ENCODE peak calls at places on chromosome 6, in eight cellular contexts. G is uterus, B is left ventricle myocardium inferior, C is tibial artery, P is fibroblast of lung, J is HepG2, Z is A549, O is GM12865. E is an unnamed sample.

GRCh38 chr6:42627674-42628073 is 63.8 kb downstream of the UBR2 start:
- DNase-seq in G (no peak), B (no peak), C (no peak), P (no peak), J (no peak), Z (no peak), O (no peak), E (no peak)

GRCh38 chr6:17478946-17479345 is 85.6 kb downstream of the CAP2 start:
- DNase-seq in G (no peak), B (no peak), C (no peak), P (no peak), J (no peak), Z (no peak), O (no peak), E (no peak)

GRCh38 chr6:17032595-17033591 is 69.0 kb upstream of the STMND1 start:
- DNase-seq in G (peak; percentile 80), B (peak; percentile 36), C (peak; percentile 87), P (peak; percentile 95), J (no peak), Z (peak; percentile 40), O (no peak), E (no peak)

GRCh38 chr6:104686550-104687155 is 173.1 kb downstream of the HACE1 start:
- DNase-seq in G (no peak), B (no peak), C (no peak), P (no peak), J (no peak), Z (no peak), O (no peak), E (no peak)

GRCh38 chr6:35518566-35519312 is 6.0 kb upstream of the TULP1 start:
- DNase-seq in G (no peak), B (no peak), C (no peak), P (no peak), J (no peak), Z (no peak), O (no peak), E (no peak)

GRCh38 chr6:63814459-63814858 is 178.9 kb downstream of the PHF3 start:
- DNase-seq in G (no peak), B (no peak), C (no peak), P (no peak), J (no peak), Z (no peak), O (no peak), E (no peak)

GRCh38 chr6:39314273-39314790 is at the start of gene KCNK17:
- DNase-seq in G (no peak), B (no peak), C (no peak), P (no peak), J (no peak), Z (no peak), O (no peak), E (no peak)

GRCh38 chr6:14333556-14334305 is 216.2 kb downstream of the CD83 start:
- DNase-seq in G (no peak), B (no peak), C (no peak), P (peak; percentile 65), J (no peak), Z (no peak), O (no peak), E (no peak)

GRCh38 chr6:144350176-144350575 is 65.0 kb downstream of the UTRN start:
- DNase-seq in G (no peak), B (no peak), C (no peak), P (no peak), J (no peak), Z (no peak), O (peak; percentile 38), E (no peak)

GRCh38 chr6:5302995-5303622 is 41.8 kb downstream of the FARS2 start:
- DNase-seq in G (no peak), B (peak; percentile 24), C (no peak), P (no peak), J (peak; percentile 73), Z (peak; percentile 52), O (peak; percentile 91), E (peak; percentile 70)

GRCh38 chr6:36049582-36049981 is 22.0 kb downstream of the MAPK14 start:
- DNase-seq in G (no peak), B (no peak), C (no peak), P (no peak), J (no peak), Z (no peak), O (no peak), E (no peak)

GRCh38 chr6:112984899-112985298 is 637.8 kb downstream of the RFPL4B start:
- DNase-seq in G (no peak), B (no peak), C (no peak), P (no peak), J (no peak), Z (no peak), O (no peak), E (no peak)

GRCh38 chr6:39824030-39824926 is 32.1 kb downstream of the DAAM2 start:
- DNase-seq in G (no peak), B (no peak), C (peak; percentile 29), P (no peak), J (no peak), Z (no peak), O (no peak), E (no peak)

GRCh38 chr6:125314019-125314581 is 12.3 kb upstream of the HDDC2 start:
- DNase-seq in G (peak; percentile 55), B (peak; percentile 56), C (peak; percentile 75), P (peak; percentile 72), J (peak; percentile 53), Z (peak; percentile 53), O (peak; percentile 66), E (no peak)

GRCh38 chr6:52849137-52849536 is 8.5 kb upstream of the GSTA5 start:
- DNase-seq in G (no peak), B (no peak), C (no peak), P (no peak), J (no peak), Z (no peak), O (no peak), E (no peak)

GRCh38 chr6:38799529-38800184 is 84.5 kb downstream of the DNAH8 start:
- DNase-seq in G (no peak), B (no peak), C (no peak), P (no peak), J (no peak), Z (no peak), O (no peak), E (no peak)

DNA sequence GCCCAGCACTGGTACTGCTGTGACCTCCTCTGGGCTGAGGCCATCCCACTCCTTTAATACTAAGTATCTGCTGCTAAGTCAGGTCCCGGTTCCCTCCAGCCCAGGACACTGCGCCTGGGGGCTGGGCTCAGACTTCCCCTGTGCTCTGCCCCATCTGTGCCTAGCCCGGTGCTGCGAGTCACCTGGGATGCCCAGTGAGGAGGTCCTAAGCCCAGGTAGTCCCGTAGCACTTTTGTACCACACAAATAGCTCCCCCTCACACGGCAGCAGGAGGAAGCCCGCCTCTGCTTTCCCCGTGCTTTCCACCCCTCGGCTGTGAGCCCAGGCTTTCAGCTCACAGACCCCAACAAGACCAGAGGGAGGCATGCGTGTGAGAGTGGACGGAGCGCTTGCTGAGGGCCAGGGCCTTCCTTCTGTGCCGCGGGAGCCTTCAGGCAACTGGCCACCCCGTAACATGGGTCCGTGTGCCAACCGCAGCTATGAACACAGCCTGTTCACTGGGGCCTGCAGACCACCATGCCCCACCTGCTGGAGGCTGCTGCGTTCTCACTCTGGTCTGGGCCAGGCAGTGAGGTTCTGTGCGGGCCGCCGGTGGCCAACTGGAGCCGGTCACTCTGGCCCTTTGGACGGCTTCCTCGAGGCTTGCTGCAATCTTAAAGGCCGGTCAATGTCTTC is 79.9 kb upstream of the MPC1 start:
- DNase-seq in G (no peak), B (no peak), C (no peak), P (no peak), J (no peak), Z (no peak), O (no peak), E (no peak)
- H3K4me3 ChIP-seq in G (no peak overlapping the region), B (no peak overlapping the region), C (no peak overlapping the region), P (no peak overlapping the region), J (no peak overlapping the region), Z (no peak overlapping the region), O (no peak overlapping the region), E (no peak overlapping the region)

GRCh38 chr6:47097092-47097945 is 55.2 kb upstream of the ADGRF1 start:
- DNase-seq in G (peak; percentile 43), B (peak; percentile 45), C (peak; percentile 63), P (peak; percentile 90), J (peak; percentile 89), Z (peak; percentile 78), O (peak; percentile 76), E (peak; percentile 29)

GRCh38 chr6:47092249-47092648 is 50.1 kb upstream of the ADGRF1 start:
- DNase-seq in G (no peak), B (no peak), C (no peak), P (peak; percentile 66), J (no peak), Z (no peak), O (no peak), E (no peak)

GRCh38 chr6:47093169-47093568 is 51.0 kb upstream of the ADGRF1 start:
- DNase-seq in G (no peak), B (no peak), C (no peak), P (no peak), J (no peak), Z (no peak), O (no peak), E (no peak)

GRCh38 chr6:47096233-47096887 is 54.2 kb upstream of the ADGRF1 start:
- DNase-seq in G (no peak), B (no peak), C (no peak), P (no peak), J (no peak), Z (no peak), O (no peak), E (no peak)

GRCh38 chr6:47094351-47094925 is 52.3 kb upstream of the ADGRF1 start:
- DNase-seq in G (no peak), B (no peak), C (no peak), P (no peak), J (peak; percentile 97), Z (no peak), O (no peak), E (no peak)
- TF ChIP-seq CTCF in G (no peak), B (no peak), C (no peak), P (no peak), J (peak; percentile 77), Z (no peak), O (no peak), E (no peak)

DNA sequence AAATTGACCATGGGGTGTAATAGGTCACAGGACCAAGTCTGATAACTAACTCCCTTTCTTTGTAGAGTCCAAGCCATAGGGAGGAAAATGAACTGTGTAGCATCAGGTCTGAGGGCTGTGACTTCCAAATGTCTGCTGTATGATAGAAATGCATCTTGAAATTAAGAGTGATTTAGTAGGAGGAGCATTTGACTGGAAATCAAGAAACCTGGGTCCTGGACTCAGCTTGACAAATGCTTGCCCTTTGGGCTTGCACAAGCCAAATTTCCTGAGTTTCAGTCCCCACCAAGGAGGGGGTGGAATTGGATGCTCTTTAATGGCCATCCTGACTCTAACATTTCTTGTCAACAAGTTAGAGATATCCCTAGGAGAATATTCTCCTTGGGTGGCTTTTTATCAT is 187.0 kb downstream of the PDE7B start:
- DNase-seq in G (no peak), B (no peak), C (no peak), P (no peak), J (no peak), Z (no peak), O (no peak), E (no peak)
- H3K4me3 ChIP-seq in G (peak overlapping the region; percentile 39), B (peak overlapping the region; percentile 72), C (peak overlapping the region; percentile 3), P (peak overlapping the region; percentile 77), J (no peak overlapping the region), Z (no peak overlapping the region), O (no peak overlapping the region), E (no peak overlapping the region)

DNA sequence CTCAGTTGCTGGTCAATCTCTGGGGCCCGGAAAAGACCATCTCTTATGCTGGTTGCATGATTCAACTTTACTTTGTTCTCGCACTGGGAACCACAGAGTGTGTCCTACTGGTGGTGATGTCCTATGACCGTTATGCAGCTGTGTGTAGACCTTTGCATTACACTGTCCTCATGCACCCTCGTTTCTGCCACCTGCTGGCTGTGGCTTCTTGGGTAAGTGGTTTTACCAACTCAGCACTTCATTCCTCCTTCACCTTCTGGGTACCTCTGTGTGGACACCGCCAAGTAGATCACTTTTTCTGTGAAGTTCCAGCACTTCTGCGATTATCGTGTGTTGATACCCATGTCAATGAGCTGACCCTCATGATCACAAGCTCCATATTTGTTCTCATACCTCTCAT is 4.3 kb downstream of the OR2J3 start:
- DNase-seq in G (no peak), B (no peak), C (no peak), P (no peak), J (peak; percentile 31), Z (peak; percentile 22), O (peak; percentile 5), E (no peak)
- TF ChIP-seq CTCF in G (no peak), B (no peak), C (no peak), P (no peak), J (peak; percentile 50), Z (no peak), O (no peak), E (peak; percentile 17)

E was measured in GM12864.